ENCODE peak calls at places on chromosomes 11 and 22, in ten cellular contexts. M, F, W, R, Z, V, H, C, U and O are unnamed samples.

GRCh38 chr22:50712341-50713007 is 25.5 kb upstream of the ACR start:
- DNase-seq in F (no peak), Z (no peak), R (no peak), M (no peak), W (no peak), U (no peak), C (no peak), H (no peak), V (no peak), O (no peak)

GRCh38 chr11:1271406-1271805 is 38.0 kb downstream of the TOLLIP start:
- DNase-seq in U (no peak), C (no peak), H (no peak), V (no peak), M (no peak), F (no peak), R (no peak), Z (no peak), W (no peak), O (no peak)

GRCh38 chr11:89175796-89176195 is 1.9 kb upstream of the TYR start:
- DNase-seq in U (no peak), M (no peak), V (no peak), C (no peak), W (peak), F (peak), R (no peak), Z (no peak), H (no peak), O (peak)

GRCh38 chr11:2591805-2592204 is 108.0 kb downstream of the KCNQ1OT1 start:
- DNase-seq in F (no peak), U (no peak), V (no peak), R (no peak), M (no peak), W (no peak), C (no peak), Z (no peak), H (no peak), O (no peak)

GRCh38 chr11:69445131-69445470 is 36.4 kb upstream of the LINC01488 start:
- DNase-seq in F (no peak), W (no peak), M (no peak), Z (no peak), V (no peak), R (no peak), H (no peak), C (no peak), U (no peak), O (no peak)

GRCh38 chr22:22226448-22227187 is 18.0 kb upstream of the VPREB1 start:
- DNase-seq in R (no peak), F (no peak), U (no peak), V (no peak), H (no peak), M (no peak), C (no peak), Z (no peak), W (no peak), O (no peak)

GRCh38 chr11:33624082-33624481 is 76.5 kb downstream of the C11orf91 start:
- DNase-seq in H (peak), V (no peak), Z (peak), M (no peak), C (no peak), R (no peak), U (no peak), F (no peak), W (no peak), O (no peak)

GRCh38 chr11:41498726-41499125 is 39.3 kb upstream of the LRRC4C start:
- DNase-seq in M (no peak), C (no peak), H (no peak), U (no peak), V (no peak), F (peak), W (peak), Z (no peak), R (no peak), O (no peak)

GRCh38 chr22:34122064-34122463 is 201.8 kb upstream of the LARGE1 start:
- DNase-seq in F (no peak), C (no peak), W (no peak), V (no peak), R (no peak), H (no peak), M (no peak), Z (no peak), U (no peak), O (no peak)

GRCh38 chr11:48000432-48000831 is 20.1 kb downstream of the PTPRJ start:
- DNase-seq in R (no peak), C (peak), Z (no peak), M (no peak), W (no peak), V (no peak), H (no peak), U (no peak), F (no peak), O (no peak)

GRCh38 chr11:32176223-32176811 is 85.4 kb downstream of the RCN1 start:
- DNase-seq in Z (peak), W (peak), U (peak), F (peak), H (peak), R (peak), C (peak), M (peak), V (peak), O (no peak)

GRCh38 chr11:2443406-2443805 is 908 bp downstream of the TRPM5 start:
- DNase-seq in H (no peak), Z (peak), U (no peak), C (peak), M (no peak), W (no peak), F (no peak), R (no peak), V (no peak), O (no peak)

GRCh38 chr22:20419664-20419951 is 18.0 kb downstream of the SCARF2 start:
- DNase-seq in W (no peak), R (no peak), H (no peak), V (no peak), C (no peak), Z (no peak), F (no peak), U (no peak), M (no peak), O (no peak)

GRCh38 chr11:102900346-102900745 is 25.6 kb upstream of the MMP12 start:
- DNase-seq in U (no peak), Z (no peak), F (no peak), H (no peak), V (no peak), M (no peak), R (no peak), C (no peak), W (no peak), O (no peak)

GRCh38 chr11:113519989-113520613 is 44.9 kb upstream of the DRD2 start:
- DNase-seq in R (no peak), C (no peak), V (no peak), F (no peak), M (no peak), H (no peak), W (no peak), U (no peak), Z (no peak), O (no peak)

GRCh38 chr11:209275-210121 is 2.0 kb downstream of the RIC8A start:
- DNase-seq in U (no peak), F (no peak), C (peak), W (peak), M (peak), H (no peak), V (no peak), Z (no peak), R (no peak), O (no peak)

GRCh38 chr11:126354631-126355323 is 709 bp upstream of the ST3GAL4 start:
- DNase-seq in H (no peak), R (no peak), F (peak), C (no peak), Z (no peak), W (no peak), V (no peak), U (no peak), M (no peak), O (no peak)

GRCh38 chr11:19963697-19964340 is 196.5 kb downstream of the DBX1 start:
- DNase-seq in M (no peak), U (no peak), F (no peak), H (no peak), C (no peak), W (peak), Z (no peak), V (no peak), R (no peak), O (no peak)

GRCh38 chr11:8067929-8068575 is 13.0 kb upstream of the TUB start:
- DNase-seq in V (no peak), Z (no peak), C (no peak), M (no peak), F (no peak), H (no peak), R (no peak), W (no peak), U (no peak), O (no peak)

GRCh38 chr11:118247041-118247440 is 5.1 kb downstream of the MPZL3 start:
- DNase-seq in Z (no peak), H (no peak), R (no peak), W (no peak), F (peak), V (no peak), U (no peak), M (no peak), C (no peak), O (no peak)

GRCh38 chr11:122813176-122813917 is 25.0 kb upstream of the CRTAM start:
- DNase-seq in Z (no peak), H (no peak), R (no peak), W (no peak), F (no peak), U (no peak), M (no peak), C (no peak), V (no peak), O (no peak)

GRCh38 chr11:74707602-74708510 is 23.4 kb downstream of the CHRDL2 start:
- DNase-seq in V (no peak), W (no peak), F (peak), Z (no peak), U (no peak), M (no peak), C (no peak), R (no peak), H (no peak), O (no peak)

GRCh38 chr11:73747762-73748161 is 13.1 kb downstream of the RAB6A start:
- DNase-seq in R (no peak), M (no peak), W (no peak), F (no peak), H (no peak), Z (no peak), U (no peak), C (no peak), V (no peak), O (no peak)

GRCh38 chr11:102144357-102145342 is 34.4 kb downstream of the YAP1 start:
- DNase-seq in W (peak), C (no peak), Z (peak), M (peak), F (peak), H (no peak), U (peak), R (no peak), V (no peak), O (no peak)

GRCh38 chr11:78796956-78797355 is 222.3 kb upstream of the NARS2 start:
- DNase-seq in M (peak), C (no peak), U (no peak), W (peak), F (no peak), R (no peak), Z (no peak), H (no peak), V (no peak), O (no peak)

GRCh38 chr11:28209906-28210305 is 101.7 kb downstream of the METTL15 start:
- DNase-seq in M (no peak), H (no peak), F (no peak), U (no peak), C (no peak), R (no peak), W (peak), V (no peak), Z (no peak), O (no peak)

GRCh38 chr11:95790933-95791247 is 592 bp downstream of the CEP57 start:
- DNase-seq in C (peak), F (peak), W (peak), R (peak), H (peak), Z (peak), U (peak), M (peak), V (peak), O (no peak)

GRCh38 chr11:120222916-120223315 is 12.1 kb downstream of the OAF start:
- DNase-seq in U (no peak), M (no peak), R (no peak), H (no peak), F (no peak), C (peak), W (no peak), V (no peak), Z (no peak), O (no peak)

GRCh38 chr11:12404461-12404860 is 27.1 kb downstream of the PARVA start:
- DNase-seq in U (no peak), C (no peak), F (no peak), M (no peak), H (no peak), Z (peak), W (no peak), V (no peak), R (no peak), O (no peak)

GRCh38 chr22:18152519-18152918 is 2.5 kb downstream of the USP18 start:
- DNase-seq in H (no peak), V (no peak), W (no peak), C (no peak), F (no peak), Z (no peak), M (no peak), U (no peak), R (peak), O (no peak)

GRCh38 chr11:75100314-75100713 is 3.6 kb upstream of the OR2AT4 start:
- DNase-seq in C (no peak), U (no peak), F (peak), R (no peak), Z (no peak), W (no peak), V (no peak), M (peak), H (no peak), O (no peak)

GRCh38 chr22:45338795-45339194 is 29.1 kb downstream of the FAM118A start:
- DNase-seq in W (no peak), C (no peak), U (no peak), F (no peak), H (no peak), Z (no peak), M (no peak), V (no peak), R (no peak), O (no peak)